ENCODE peak calls at places on chromosomes 7 and 10, in five cellular contexts. F is heart left ventricle, L is Caco-2, B is psoas muscle, N is lower lobe of right lung. K is an unnamed sample.

GRCh38 chr10:114448897-114449296 is 44.6 kb upstream of the AFAP1L2 start:
- DNase-seq in B (no peak), N (no peak), L (no peak), F (no peak), K (no peak)

GRCh38 chr10:79608505-79609375 is 2.0 kb upstream of the SFTPA1 start:
- DNase-seq in F (no peak), B (no peak), L (peak), N (no peak), K (peak)

GRCh38 chr7:69564454-69565417 is 33.5 kb upstream of the AUTS2 start:
- DNase-seq in B (no peak), L (no peak), N (no peak), F (peak), K (no peak)

GRCh38 chr10:59175538-59176240 is 754 bp upstream of the PHYHIPL start:
- DNase-seq in B (peak), N (peak), L (peak), F (no peak), K (peak)

GRCh38 chr7:66047426-66047825 is 28.2 kb upstream of the ASL start:
- DNase-seq in N (no peak), F (no peak), L (no peak), B (no peak), K (no peak)

GRCh38 chr10:52778511-52779392 is 6.2 kb upstream of the MBL2 start:
- DNase-seq in B (no peak), L (no peak), F (no peak), N (no peak), K (no peak)

GRCh38 chr10:99536400-99537254 is 3.9 kb downstream of the NKX2-3 start:
- DNase-seq in B (no peak), N (no peak), F (no peak), L (no peak), K (no peak)

GRCh38 chr7:83937930-83938329 is 256.7 kb downstream of the SEMA3A start:
- DNase-seq in N (peak), B (no peak), L (no peak), F (no peak), K (no peak)

GRCh38 chr7:117061751-117062150 is 108.5 kb downstream of the ST7 start:
- DNase-seq in L (no peak), N (no peak), F (no peak), B (no peak), K (no peak)

GRCh38 chr7:28784166-28784870 is 173.8 kb downstream of the TRIL start:
- DNase-seq in F (no peak), N (no peak), B (no peak), L (no peak), K (no peak)

GRCh38 chr10:57017356-57018037 is 656.4 kb upstream of the ZWINT start:
- DNase-seq in N (peak), L (no peak), B (no peak), F (no peak), K (no peak)

GRCh38 chr10:46524471-46525176 is 31.8 kb downstream of the GPRIN2 start:
- DNase-seq in F (no peak), L (peak), B (peak), N (peak), K (peak)

GRCh38 chr10:112528235-112528634 is 81.2 kb downstream of the VTI1A start:
- DNase-seq in F (no peak), L (no peak), B (no peak), N (no peak), K (no peak)

GRCh38 chr7:45921699-45922519 is 837 bp upstream of the IGFBP3 start:
- DNase-seq in N (peak), F (peak), B (peak), L (no peak), K (peak)

GRCh38 chr10:27388761-27389399 is 115.2 kb upstream of the RAB18 start:
- DNase-seq in N (no peak), B (peak), F (no peak), L (no peak), K (no peak)

GRCh38 chr10:103648951-103649532 is 155.5 kb downstream of the NEURL1 start:
- DNase-seq in L (no peak), F (no peak), B (peak), N (peak), K (no peak)

GRCh38 chr10:43064331-43065075 is 12.4 kb upstream of the RET start:
- DNase-seq in L (no peak), N (no peak), B (peak), F (no peak), K (no peak)

GRCh38 chr7:66766041-66766440 is 25.5 kb downstream of the RABGEF1 start:
- DNase-seq in F (no peak), B (no peak), N (no peak), L (no peak), K (no peak)

GRCh38 chr10:123854498-123854897 is 37.1 kb downstream of the CPXM2 start:
- DNase-seq in B (no peak), L (no peak), F (no peak), N (no peak), K (no peak)

GRCh38 chr10:133039107-133039822 is 48.5 kb upstream of the ADGRA1 start:
- DNase-seq in B (no peak), L (no peak), F (no peak), N (no peak), K (no peak)

GRCh38 chr10:62058896-62059423 is 157.5 kb downstream of the ARID5B start:
- DNase-seq in B (no peak), L (no peak), F (no peak), N (no peak), K (no peak)

GRCh38 chr7:54859066-54859465 is 100.1 kb upstream of the SEC61G start:
- DNase-seq in B (no peak), L (no peak), N (no peak), F (no peak), K (no peak)

DNA sequence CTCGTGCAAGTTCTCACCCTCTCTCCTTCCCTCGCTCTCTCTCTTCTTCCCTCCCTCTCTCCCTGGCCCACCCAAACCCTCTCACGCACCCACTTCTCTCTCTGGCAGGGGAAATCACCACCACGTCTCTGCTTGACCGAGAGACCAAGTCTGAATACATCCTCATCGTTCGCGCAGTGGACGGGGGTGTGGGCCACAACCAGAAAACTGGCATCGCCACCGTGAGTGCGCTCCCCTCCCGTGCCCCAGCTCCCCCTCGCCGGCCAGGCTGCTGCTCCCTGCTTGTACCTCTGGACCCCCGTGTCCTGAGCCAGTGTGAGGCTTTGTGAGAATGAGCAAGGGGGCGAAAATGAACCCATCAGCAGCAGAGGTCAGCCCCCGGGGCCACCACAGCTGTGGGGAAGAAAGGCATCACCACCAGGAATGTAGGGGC is 25.5 kb downstream of the C10orf105 start:
- DNase-seq in L (no peak), F (no peak), B (no peak), N (no peak), K (no peak)
- H3K4me3 ChIP-seq in L (no peak), F (no peak), B (no peak), N (no peak), K (no peak)

GRCh38 chr7:133003052-133003910 is 78.6 kb downstream of the CHCHD3 start:
- DNase-seq in N (no peak), L (no peak), B (no peak), F (no peak), K (no peak)
- H3K4me3 ChIP-seq in N (no peak), L (no peak), B (no peak), F (no peak), K (no peak)

DNA sequence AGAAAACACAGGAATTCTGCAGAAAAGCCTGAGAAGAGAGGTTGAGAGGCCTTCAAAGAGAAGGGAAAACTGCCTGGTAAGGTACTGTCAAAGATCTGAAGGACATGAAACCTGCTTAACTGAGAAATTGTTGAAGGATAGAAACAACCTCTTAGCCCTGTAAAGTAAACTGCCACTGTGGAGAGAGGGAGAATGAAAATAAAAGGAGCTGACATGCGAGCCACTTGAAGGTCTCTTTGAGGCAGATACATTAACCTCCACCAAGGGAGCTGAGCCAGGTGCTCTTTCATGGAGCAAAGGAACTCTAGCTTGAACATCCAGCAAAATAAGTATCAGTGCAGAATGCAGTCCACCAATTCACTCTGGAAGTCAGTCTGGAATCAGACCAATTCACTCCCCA is 108.8 kb upstream of the FEZF1 start:
- DNase-seq in F (no peak), B (no peak), N (no peak), L (no peak), K (no peak)
- H3K4me3 ChIP-seq in F (no peak), B (no peak), N (no peak), L (no peak), K (no peak)

GRCh38 chr7:80721880-80722595 is 83.6 kb downstream of the CD36 start:
- DNase-seq in B (no peak), N (peak), L (no peak), F (no peak), K (no peak)
- H3K4me3 ChIP-seq in B (no peak), N (no peak), L (no peak), F (no peak), K (no peak)

GRCh38 chr7:30915751-30916150 is 4.1 kb downstream of the AQP1 start:
- DNase-seq in N (peak), F (no peak), L (no peak), B (peak), K (no peak)
- H3K4me3 ChIP-seq in N (peak), F (peak), L (no peak), B (peak), K (no peak)